ENCODE peak calls at places on chromosomes 1 and 21, in six cellular contexts. N is IMR-90, J is AG04450, G is esophagus squamous epithelium, Z is upper lobe of right lung, K is tibial nerve. M is an unnamed sample.

GRCh38 chr1:32742132-32742947 is 39.8 kb upstream of the SYNC start:
- DNase-seq in N (no peak), J (no peak), G (no peak), Z (peak), K (no peak), M (no peak)

GRCh38 chr1:247299723-247300381 is 31.8 kb downstream of the ZNF496 start:
- DNase-seq in N (no peak), J (no peak), G (no peak), Z (no peak), K (no peak), M (no peak)

GRCh38 chr1:59046134-59046533 is 250.8 kb upstream of the FGGY start:
- DNase-seq in N (peak), J (no peak), G (no peak), Z (no peak), K (no peak), M (no peak)

GRCh38 chr1:54377040-54377691 is 29.0 kb downstream of the SSBP3 start:
- DNase-seq in N (peak), J (no peak), G (no peak), Z (peak), K (no peak), M (no peak)

GRCh38 chr1:197787056-197787455 is 11.8 kb upstream of the DENND1B start:
- DNase-seq in N (peak), J (no peak), G (no peak), Z (no peak), K (no peak), M (no peak)

GRCh38 chr1:202888204-202888506 is 794 bp downstream of the RABIF start:
- DNase-seq in N (peak), J (no peak), G (no peak), Z (no peak), K (no peak), M (no peak)

GRCh38 chr1:207820568-207821463 is 69.0 kb downstream of the CD46 start:
- DNase-seq in N (no peak), J (no peak), G (no peak), Z (peak), K (no peak), M (no peak)

GRCh38 chr1:182389619-182390047 is 2.0 kb downstream of the GLUL start:
- DNase-seq in N (no peak), J (no peak), G (no peak), Z (peak), K (no peak), M (no peak)

GRCh38 chr1:46793126-46793525 is 5.7 kb upstream of the CYP4B1 start:
- DNase-seq in N (no peak), J (no peak), G (no peak), Z (no peak), K (no peak), M (no peak)

GRCh38 chr1:166384948-166385347 is 218.1 kb upstream of the FAM78B start:
- DNase-seq in N (no peak), J (no peak), G (no peak), Z (no peak), K (no peak), M (no peak)

GRCh38 chr1:165842363-165843129 is 15.1 kb downstream of the UCK2 start:
- DNase-seq in N (peak), J (no peak), G (no peak), Z (no peak), K (no peak), M (no peak)

GRCh38 chr1:24351247-24351646 is 32.1 kb downstream of the GRHL3 start:
- DNase-seq in N (no peak), J (no peak), G (no peak), Z (no peak), K (no peak), M (no peak)

GRCh38 chr1:43783671-43784205 is 76.4 kb downstream of the ST3GAL3 start:
- DNase-seq in N (peak), J (no peak), G (no peak), Z (no peak), K (no peak), M (no peak)

GRCh38 chr1:179047637-179048002 is 21.9 kb downstream of the FAM20B start:
- DNase-seq in N (no peak), J (no peak), G (no peak), Z (no peak), K (no peak), M (no peak)

GRCh38 chr1:12368646-12369045 is 138.8 kb downstream of the VPS13D start:
- DNase-seq in N (no peak), J (no peak), G (no peak), Z (no peak), K (no peak), M (no peak)
- TF ChIP-seq CTCF in N (no peak), J (no peak), G (no peak), Z (no peak), K (no peak), M (no peak)

GRCh38 chr1:1598051-1598719 is 1.8 kb downstream of the FNDC10 start:
- DNase-seq in N (no peak), J (no peak), G (no peak), Z (no peak), K (no peak), M (no peak)

GRCh38 chr1:1598720-1599029 is 1.3 kb downstream of the FNDC10 start:
- DNase-seq in N (no peak), J (no peak), G (no peak), Z (no peak), K (no peak), M (no peak)

GRCh38 chr1:1599030-1599916 is 662 bp downstream of the FNDC10 start:
- DNase-seq in N (peak), J (no peak), G (no peak), Z (no peak), K (no peak), M (no peak)

GRCh38 chr1:1596493-1597274 is 3.3 kb downstream of the FNDC10 start:
- DNase-seq in N (no peak), J (no peak), G (no peak), Z (no peak), K (no peak), M (no peak)

DNA sequence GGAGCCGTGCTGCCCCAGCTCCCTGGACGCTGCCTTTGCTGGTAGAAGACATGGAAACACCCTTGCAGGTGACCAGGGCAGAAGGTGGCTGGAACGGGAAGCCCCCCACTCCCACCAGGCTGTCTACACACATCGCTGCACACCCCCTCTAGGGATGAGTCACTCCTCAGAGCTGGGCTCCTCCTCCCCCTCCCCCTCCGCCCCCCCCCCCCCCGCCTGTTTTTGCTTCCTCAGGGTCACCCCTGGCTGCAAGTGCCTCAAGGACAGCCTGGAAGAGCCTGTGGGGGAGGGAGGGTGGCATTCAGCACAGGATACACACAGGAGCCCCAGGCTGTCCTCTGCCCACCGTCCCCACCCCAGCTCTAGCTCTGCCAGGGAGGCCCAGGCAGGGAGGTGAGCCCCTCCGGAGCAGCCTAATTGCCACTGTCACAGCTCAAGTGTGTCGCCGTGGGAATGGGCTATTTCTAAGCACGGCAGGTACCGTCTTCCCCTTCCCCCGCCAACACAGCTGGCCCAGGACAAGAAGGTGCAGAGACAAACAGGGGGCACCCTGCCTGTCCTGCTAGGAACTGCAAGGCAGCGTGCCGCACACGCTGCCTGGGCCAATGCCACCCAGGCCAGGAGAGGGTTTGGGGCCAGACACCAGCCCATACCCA is 2.5 kb downstream of the FNDC10 start:
- DNase-seq in N (no peak), J (no peak), G (no peak), Z (no peak), K (no peak), M (no peak)
- H3K4me3 ChIP-seq in N (no peak), J (no peak), G (no peak), Z (no peak), K (no peak), M (no peak)

GRCh38 chr21:39319251-39319756 is 5.9 kb upstream of the BRWD1 start:
- DNase-seq in N (peak), J (peak), G (no peak), Z (no peak), K (no peak), M (no peak)
- H3K27ac ChIP-seq in N (peak), J (peak), G (peak), Z (peak), K (no peak), M (no peak)

DNA sequence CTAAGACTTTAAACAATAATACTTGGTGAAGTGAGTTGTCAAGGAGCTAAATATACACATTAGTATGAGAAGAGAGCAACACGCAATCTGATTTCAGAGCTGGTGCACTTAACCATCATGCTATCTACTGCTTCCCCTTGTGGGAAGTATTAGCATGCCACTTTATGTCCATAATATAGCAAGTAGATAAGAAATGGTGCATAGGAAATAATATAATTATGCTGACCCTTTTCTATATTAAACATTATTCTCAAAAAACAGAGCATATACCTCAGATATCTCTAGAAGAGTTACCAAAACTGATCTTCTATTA is 63.4 kb downstream of the MAGI3 start:
- DNase-seq in N (peak), J (no peak), G (no peak), Z (no peak), K (no peak), M (no peak)
- TF ChIP-seq CTCF in N (peak), J (peak), G (no peak), Z (peak), K (no peak), M (no peak)

GRCh38 chr1:185856482-185856881 is 122.3 kb downstream of the HMCN1 start:
- DNase-seq in N (no peak), J (no peak), G (no peak), Z (no peak), K (no peak), M (no peak)
- H3K4me3 ChIP-seq in N (no peak), J (no peak), G (no peak), Z (no peak), K (no peak), M (no peak)

GRCh38 chr1:172916126-172916525 is 134.6 kb downstream of the TNFSF18 start:
- DNase-seq in N (peak), J (no peak), G (no peak), Z (no peak), K (no peak), M (no peak)

GRCh38 chr1:172917972-172918371 is 132.8 kb downstream of the TNFSF18 start:
- DNase-seq in N (peak), J (peak), G (no peak), Z (no peak), K (no peak), M (no peak)

GRCh38 chr1:172912765-172913260 is 137.9 kb downstream of the TNFSF18 start:
- DNase-seq in N (no peak), J (no peak), G (no peak), Z (no peak), K (no peak), M (no peak)

GRCh38 chr1:172915276-172915675 is 135.5 kb downstream of the TNFSF18 start:
- DNase-seq in N (no peak), J (no peak), G (no peak), Z (no peak), K (no peak), M (no peak)

DNA sequence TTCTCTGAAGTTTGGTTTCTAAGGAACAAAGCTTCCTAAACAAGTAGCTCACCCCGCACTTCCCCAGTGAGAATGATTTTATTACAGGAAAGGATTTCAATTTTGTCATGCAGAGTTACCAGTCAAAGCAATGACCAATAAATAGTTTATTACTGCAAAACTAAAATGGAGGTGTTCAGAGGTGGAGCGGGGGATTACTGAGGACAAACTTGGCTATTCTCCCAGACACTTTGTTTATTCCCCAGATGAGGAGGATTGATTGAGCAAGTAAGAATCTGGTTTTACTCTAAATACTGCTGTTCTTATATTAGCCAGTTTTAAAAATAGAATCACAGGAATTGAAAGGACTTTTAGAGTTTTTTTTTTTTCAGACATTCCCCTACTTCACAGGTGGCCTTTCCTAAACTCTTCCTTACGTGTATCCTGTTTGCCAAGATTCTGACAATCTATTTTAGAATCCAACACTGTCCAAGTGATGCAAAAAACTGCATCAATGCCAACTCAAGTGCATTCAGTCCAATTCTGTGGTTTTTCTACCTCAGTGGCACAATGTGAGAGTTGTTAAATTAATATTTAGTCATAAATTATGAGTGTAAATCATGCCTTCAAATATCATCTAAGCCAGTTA is 136.1 kb downstream of the TNFSF18 start:
- DNase-seq in N (peak), J (peak), G (no peak), Z (no peak), K (no peak), M (no peak)
- H3K27ac ChIP-seq in N (peak), J (no peak), G (no peak), Z (no peak), K (no peak), M (no peak)

GRCh38 chr21:36966846-36967657 is 583 bp upstream of the HLCS start:
- DNase-seq in N (no peak), J (no peak), G (no peak), Z (no peak), K (no peak), M (no peak)

GRCh38 chr21:36964398-36964797 is 2.1 kb downstream of the HLCS start:
- DNase-seq in N (no peak), J (no peak), G (no peak), Z (no peak), K (no peak), M (no peak)

GRCh38 chr21:36964832-36965719 is 1.4 kb downstream of the HLCS start:
- DNase-seq in N (no peak), J (no peak), G (no peak), Z (no peak), K (no peak), M (no peak)

GRCh38 chr21:36965720-36966065 is 776 bp downstream of the HLCS start:
- DNase-seq in N (no peak), J (no peak), G (no peak), Z (no peak), K (no peak), M (no peak)

DNA sequence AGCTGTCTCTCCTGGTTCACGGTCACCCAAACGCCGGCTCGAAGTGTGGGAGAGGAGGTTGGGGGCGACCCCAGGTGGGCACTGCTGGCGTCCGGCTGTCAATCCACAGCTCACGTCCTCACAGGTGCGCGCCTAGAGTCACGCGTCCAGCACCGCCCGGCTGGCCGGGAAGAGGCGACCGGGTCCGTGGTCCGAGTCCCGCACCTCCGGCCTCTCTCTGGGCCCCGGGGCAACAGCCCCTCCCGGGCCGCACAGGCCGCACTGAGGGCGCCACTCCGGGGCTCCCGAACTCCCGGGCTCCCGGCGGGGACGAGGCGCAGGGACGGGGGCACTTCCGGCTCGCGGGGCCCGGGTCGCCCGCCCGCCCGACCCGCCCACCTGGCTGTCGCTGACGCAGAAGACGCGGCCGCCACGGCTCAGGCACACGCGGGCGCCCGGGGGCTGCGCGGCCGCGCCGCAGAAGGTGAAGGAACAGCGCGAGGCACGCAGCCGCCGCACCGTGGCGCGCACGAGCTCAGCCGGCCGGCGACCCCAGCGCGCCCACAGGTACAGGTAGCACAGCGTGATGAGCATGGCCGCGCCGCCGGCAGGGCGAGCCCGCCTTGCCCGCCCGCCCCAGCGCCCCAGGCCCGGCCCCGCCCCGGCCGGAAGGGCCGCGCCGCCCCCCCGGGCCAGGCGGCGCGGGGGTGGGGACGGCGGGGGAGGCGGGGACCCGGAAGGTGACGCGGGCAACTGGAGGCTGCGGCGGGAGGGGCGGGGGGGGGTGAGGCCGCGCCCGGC is at the start of gene HLCS:
- DNase-seq in N (peak), J (no peak), G (no peak), Z (peak), K (peak), M (peak)
- TF ChIP-seq CTCF in N (peak), J (peak), G (no peak), Z (no peak), K (peak), M (peak)

DNA sequence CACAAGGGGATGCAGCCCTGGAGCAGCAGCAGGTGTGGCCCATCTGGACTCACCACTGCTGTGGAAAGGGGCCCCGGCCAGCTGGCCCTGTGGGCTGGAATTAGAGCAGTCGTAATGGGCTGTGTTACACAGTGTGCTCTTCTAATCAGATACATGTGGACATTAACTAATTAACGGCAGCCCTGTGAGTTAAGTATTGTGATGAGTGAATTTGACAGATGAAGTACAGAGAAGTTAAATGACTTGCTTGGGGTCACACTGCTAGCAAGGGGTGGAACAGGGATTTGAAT is 58.6 kb downstream of the MDM4 start:
- DNase-seq in N (peak), J (no peak), G (no peak), Z (no peak), K (no peak), M (no peak)
- H3K4me3 ChIP-seq in N (no peak), J (no peak), G (no peak), Z (no peak), K (no peak), M (no peak)

DNA sequence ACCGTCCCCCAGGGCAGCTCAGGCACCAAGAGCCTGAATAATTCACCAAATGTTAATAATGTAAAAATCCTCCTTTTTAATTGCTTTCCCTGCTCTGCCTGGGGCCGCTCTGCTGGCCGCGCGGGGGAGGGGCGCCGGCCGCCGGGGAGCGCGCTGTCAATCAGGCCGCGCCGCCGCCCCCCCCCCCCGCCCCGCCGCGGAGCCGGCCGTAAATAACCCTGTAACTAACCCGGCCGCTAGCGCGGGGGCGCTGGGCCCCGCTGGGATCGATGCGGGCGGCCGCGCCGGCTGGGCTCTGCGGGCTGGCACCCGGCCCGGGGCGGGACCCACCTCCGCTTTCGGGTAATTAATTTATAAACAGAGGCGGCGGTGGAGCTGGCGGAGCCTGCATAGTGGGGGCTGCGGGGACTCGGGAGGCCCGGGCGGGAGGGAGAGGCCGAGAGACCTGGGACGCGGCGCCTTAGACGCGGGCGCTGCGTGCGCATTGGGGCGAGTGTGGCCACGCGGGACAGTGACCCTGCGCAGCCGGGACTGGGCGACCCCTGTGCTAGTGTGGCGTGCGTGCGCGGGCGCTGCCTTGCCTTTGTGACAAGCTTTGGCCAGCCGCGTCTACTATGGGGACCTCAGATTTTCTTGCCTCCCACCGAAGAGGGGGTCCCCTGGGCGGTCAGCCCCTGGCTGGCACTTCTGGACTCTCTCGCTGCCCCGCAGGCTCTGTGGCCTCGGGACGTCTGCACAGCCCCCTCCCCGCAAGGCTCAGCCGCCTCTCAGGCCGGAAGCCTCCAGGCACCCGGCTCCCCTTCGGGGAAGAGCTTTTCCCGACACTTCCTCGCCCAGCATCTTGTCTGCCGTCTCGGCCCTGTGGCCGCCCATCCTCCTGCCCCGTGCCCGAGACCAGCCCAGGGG is 16.7 kb downstream of the SAMD11 start:
- DNase-seq in N (peak), J (no peak), G (no peak), Z (no peak), K (no peak), M (no peak)
- H3K27ac ChIP-seq in N (peak), J (peak), G (peak), Z (peak), K (peak), M (no peak)

M was measured in CD8-positive, alpha-beta T cell.